ENCODE peak calls at places on chromosome 15, in nine cellular contexts. Z, S, A, U, J, E, Q, N and G are unnamed samples.

GRCh38 chr15:82904574-82904973 is 47.9 kb downstream of the HOMER2 start:
- DNase-seq in Z (no peak), S (no peak), A (no peak), U (no peak), J (no peak), E (no peak), Q (no peak), N (no peak), G (no peak)

GRCh38 chr15:71800835-71801745 is 9.3 kb upstream of the NR2E3 start:
- DNase-seq in Z (no peak), S (peak), A (no peak), U (peak), J (no peak), E (no peak), Q (no peak), N (no peak), G (no peak)

GRCh38 chr15:79903626-79904025 is 6.8 kb upstream of the MTHFS start:
- DNase-seq in Z (no peak), S (no peak), A (no peak), U (no peak), J (no peak), E (no peak), Q (no peak), N (no peak), G (no peak)

GRCh38 chr15:30033763-30034162 is 49.0 kb upstream of the GOLGA8J start:
- DNase-seq in Z (no peak), S (no peak), A (no peak), U (no peak), J (no peak), E (no peak), Q (no peak), N (no peak), G (no peak)

GRCh38 chr15:90159213-90159612 is 41.9 kb upstream of the SEMA4B start:
- DNase-seq in Z (no peak), S (no peak), A (no peak), U (no peak), J (no peak), E (no peak), Q (no peak), N (no peak), G (no peak)

GRCh38 chr15:92521624-92522008 is 127.9 kb downstream of the ST8SIA2 start:
- DNase-seq in Z (no peak), S (peak), A (peak), U (peak), J (no peak), E (peak), Q (no peak), N (no peak), G (peak)

GRCh38 chr15:86892774-86893449 is 813.2 kb downstream of the AGBL1 start:
- DNase-seq in Z (no peak), S (no peak), A (no peak), U (peak), J (no peak), E (no peak), Q (no peak), N (no peak), G (no peak)

GRCh38 chr15:74208496-74208895 is 5.9 kb upstream of the STRA6 start:
- DNase-seq in Z (no peak), S (no peak), A (no peak), U (no peak), J (no peak), E (no peak), Q (no peak), N (no peak), G (no peak)

GRCh38 chr15:31091531-31091930 is 10.0 kb downstream of the TRPM1 start:
- DNase-seq in Z (no peak), S (no peak), A (no peak), U (peak), J (no peak), E (no peak), Q (no peak), N (no peak), G (no peak)

GRCh38 chr15:74213858-74214284 is 11.3 kb upstream of the STRA6 start:
- DNase-seq in Z (no peak), S (no peak), A (no peak), U (no peak), J (no peak), E (no peak), Q (no peak), N (no peak), G (no peak)